ENCODE peak calls at places on chromosomes 1 and 21, in ten cellular contexts. O is HT1080; S is astrocyte of the spinal cord; G is skeletal muscle cell; A is activated effector memory CD4-positive, alpha-beta T cell treated with Interleukin-2 at 50 U/mL for 16 hours; Y is D341Med; K is CD8-positive, alpha-beta T cell; F is stimulated activated CD4-positive, alpha-beta T cell treated with anti-CD3 and anti-CD28 coated beads, Interleukin-2, amount 100 ng/mL, for 48 hours; N is activated naive CD4-positive, alpha-beta T cell; P is T47D. D is an unnamed sample.

GRCh38 chr1:22280526-22280925 is 137.6 kb upstream of the WNT4 start:
- DNase-seq in O (no peak), S (no peak), G (no peak), A (no peak), Y (no peak), K (no peak), F (no peak), N (no peak), P (no peak), D (no peak)

GRCh38 chr1:51906306-51907078 is 28.0 kb upstream of the NRDC start:
- DNase-seq in O (no peak), S (peak), G (no peak), A (no peak), Y (no peak), K (no peak), F (no peak), N (no peak), P (no peak), D (no peak)

GRCh38 chr1:65558215-65558614 is 137.7 kb downstream of the LEPR start:
- DNase-seq in O (no peak), S (no peak), G (no peak), A (no peak), Y (no peak), K (no peak), F (no peak), N (no peak), P (no peak), D (no peak)

GRCh38 chr1:6580588-6581270 is 935 bp downstream of the ZBTB48 start:
- DNase-seq in O (no peak), S (no peak), G (no peak), A (no peak), Y (no peak), K (no peak), F (no peak), N (no peak), P (no peak), D (no peak)

GRCh38 chr1:226863446-226863845 is 7.0 kb upstream of the PSEN2 start:
- DNase-seq in O (peak), S (peak), G (peak), A (no peak), Y (no peak), K (no peak), F (no peak), N (no peak), P (no peak), D (no peak)

GRCh38 chr1:217089239-217090014 is 366.2 kb upstream of the ESRRG start:
- DNase-seq in O (no peak), S (peak), G (peak), A (no peak), Y (peak), K (no peak), F (no peak), N (no peak), P (peak), D (no peak)

GRCh38 chr1:185681034-185681633 is 53.1 kb upstream of the HMCN1 start:
- DNase-seq in O (peak), S (peak), G (no peak), A (no peak), Y (peak), K (no peak), F (no peak), N (no peak), P (peak), D (no peak)

GRCh38 chr1:159197767-159198557 is 6.7 kb upstream of the ACKR1 start:
- DNase-seq in O (peak), S (peak), G (no peak), A (no peak), Y (peak), K (no peak), F (peak), N (no peak), P (peak), D (no peak)

GRCh38 chr21:31798842-31799691 is 67.1 kb upstream of the SCAF4 start:
- DNase-seq in O (no peak), S (no peak), G (no peak), A (no peak), Y (no peak), K (no peak), F (no peak), N (no peak), P (no peak), D (no peak)

D was measured in CD8-positive, alpha-beta memory T cell.